ENCODE peak calls at places on chromosomes 4 and X, in five cellular contexts. D is heart right ventricle, L is fibroblast of pulmonary artery, S is lung, Z is activated B cell treated with CpG ODN at 0.5 μM for 24 hours. E is an unnamed sample.

GRCh38 chr4:182827166-182827565 is 90.0 kb downstream of the DCTD start:
- DNase-seq in D (no peak), L (no peak), S (no peak), Z (no peak), E (no peak)

GRCh38 chr4:59838236-59838635 is 1361.9 kb upstream of the ADGRL3 start:
- DNase-seq in D (no peak), L (no peak), S (no peak), Z (no peak), E (no peak)

GRCh38 chr4:124738994-124739393 is 26.5 kb upstream of the ANKRD50 start:
- DNase-seq in D (no peak), L (no peak), S (no peak), Z (no peak), E (no peak)

GRCh38 chrX:133444952-133445831 is 29.9 kb upstream of the GPC4 start:
- DNase-seq in D (no peak), L (no peak), S (no peak), Z (no peak), E (no peak)

GRCh38 chr4:13484749-13485345 is 707 bp upstream of the RAB28 start:
- DNase-seq in D (no peak), L (peak; percentile 62), S (no peak), Z (no peak), E (no peak)

GRCh38 chr4:52051615-52052474 is 741 bp downstream of the SPATA18 start:
- DNase-seq in D (peak; percentile 69), L (peak; percentile 91), S (peak; percentile 61), Z (peak; percentile 31), E (peak; percentile 95)

GRCh38 chrX:154712781-154713391 is 38.0 kb downstream of the GAB3 start:
- DNase-seq in D (no peak), L (peak; percentile 63), S (no peak), Z (no peak), E (peak; percentile 69)

GRCh38 chr4:2803624-2804448 is 11.0 kb downstream of the SH3BP2 start:
- DNase-seq in D (peak; percentile 24), L (no peak), S (no peak), Z (no peak), E (peak; percentile 45)

GRCh38 chr4:99061048-99061447 is 27.5 kb downstream of the ADH5 start:
- DNase-seq in D (no peak), L (no peak), S (no peak), Z (no peak), E (no peak)

GRCh38 chr4:125433453-125433852 is 118.7 kb downstream of the FAT4 start:
- DNase-seq in D (no peak), L (peak; percentile 91), S (no peak), Z (no peak), E (peak; percentile 62)

GRCh38 chr4:54085284-54085683 is 14.7 kb upstream of the GSX2 start:
- DNase-seq in D (no peak), L (peak; percentile 91), S (no peak), Z (no peak), E (peak; percentile 95)

GRCh38 chr4:1855334-1856070 is 454 bp downstream of the LETM1 start:
- DNase-seq in D (peak; percentile 47), L (no peak), S (peak; percentile 45), Z (peak; percentile 49), E (peak; percentile 58)

GRCh38 chr4:93764647-93765246 is 63.8 kb upstream of the ATOH1 start:
- DNase-seq in D (no peak), L (peak; percentile 72), S (no peak), Z (no peak), E (peak; percentile 56)

GRCh38 chr4:22187203-22187835 is 238.7 kb upstream of the KCNIP4 start:
- DNase-seq in D (no peak), L (no peak), S (no peak), Z (no peak), E (no peak)

GRCh38 chr4:124322234-124322831 is 390.2 kb downstream of the ANKRD50 start:
- DNase-seq in D (no peak), L (peak; percentile 78), S (no peak), Z (no peak), E (peak; percentile 67)

GRCh38 chrX:70452143-70452733 is 7.6 kb downstream of the DLG3 start:
- DNase-seq in D (peak; percentile 57), L (peak; percentile 44), S (peak; percentile 49), Z (peak; percentile 37), E (peak; percentile 68)

GRCh38 chr4:98522603-98523395 is 135.6 kb downstream of the TSPAN5 start:
- DNase-seq in D (no peak), L (peak; percentile 83), S (no peak), Z (no peak), E (peak; percentile 86)

GRCh38 chr4:150173420-150173819 is 95.2 kb downstream of the DCLK2 start:
- DNase-seq in D (no peak), L (peak; percentile 6), S (no peak), Z (no peak), E (no peak)

GRCh38 chr4:131091896-131092295 is 1995.9 kb downstream of the C4orf33 start:
- DNase-seq in D (no peak), L (peak; percentile 59), S (no peak), Z (no peak), E (no peak)

GRCh38 chr4:109368661-109369060 is 65.0 kb upstream of the SEC24B start:
- DNase-seq in D (no peak), L (no peak), S (no peak), Z (no peak), E (no peak)

GRCh38 chr4:82696117-82696516 is 102.5 kb downstream of the SCD5 start:
- DNase-seq in D (no peak), L (no peak), S (no peak), Z (no peak), E (no peak)

GRCh38 chr4:1395941-1396805 is 10.1 kb downstream of the NKX1-1 start:
- DNase-seq in D (no peak), L (no peak), S (no peak), Z (peak; percentile 5), E (no peak)

GRCh38 chr4:70932984-70933383 is 30.8 kb downstream of the MOB1B start:
- DNase-seq in D (no peak), L (no peak), S (no peak), Z (no peak), E (no peak)

GRCh38 chr4:100288167-100288566 is 97.9 kb upstream of the DDIT4L start:
- DNase-seq in D (no peak), L (peak; percentile 50), S (no peak), Z (no peak), E (peak; percentile 41)

GRCh38 chr4:32140636-32141035 is 1420.5 kb downstream of the PCDH7 start:
- DNase-seq in D (no peak), L (peak; percentile 86), S (no peak), Z (no peak), E (peak; percentile 75)

GRCh38 chrX:20861113-20861512 is 513.1 kb upstream of the CNKSR2 start:
- DNase-seq in D (no peak), L (no peak), S (no peak), Z (no peak), E (no peak)

GRCh38 chr4:156705291-156705690 is 266.3 kb downstream of the PDGFC start:
- DNase-seq in D (no peak), L (peak; percentile 4), S (no peak), Z (no peak), E (peak; percentile 39)

DNA sequence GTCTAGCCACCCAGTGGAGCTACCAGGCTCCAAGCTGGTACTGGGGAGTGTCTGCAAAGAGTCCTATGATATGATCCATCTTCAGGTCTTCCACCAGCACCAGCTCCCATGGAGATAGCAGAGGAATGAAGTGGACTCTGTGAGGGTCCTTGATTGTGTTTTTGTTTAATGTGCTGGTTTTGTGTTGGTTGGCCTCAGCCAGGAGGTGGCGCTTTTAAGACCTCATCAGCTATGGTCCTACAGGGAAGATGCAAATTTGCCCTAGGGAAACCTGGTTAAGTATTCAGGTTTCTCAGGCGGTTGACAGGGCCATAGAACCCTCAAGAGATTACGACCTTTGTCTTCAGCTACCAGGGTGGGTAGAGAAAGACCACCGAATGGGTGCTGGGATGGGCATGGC is 1141.1 kb downstream of the STIM2 start:
- DNase-seq in D (no peak), L (no peak), S (no peak), Z (no peak), E (no peak)
- TF ChIP-seq CTCF in D (no peak), L (no peak), S (no peak), Z (no peak), E (no peak)

DNA sequence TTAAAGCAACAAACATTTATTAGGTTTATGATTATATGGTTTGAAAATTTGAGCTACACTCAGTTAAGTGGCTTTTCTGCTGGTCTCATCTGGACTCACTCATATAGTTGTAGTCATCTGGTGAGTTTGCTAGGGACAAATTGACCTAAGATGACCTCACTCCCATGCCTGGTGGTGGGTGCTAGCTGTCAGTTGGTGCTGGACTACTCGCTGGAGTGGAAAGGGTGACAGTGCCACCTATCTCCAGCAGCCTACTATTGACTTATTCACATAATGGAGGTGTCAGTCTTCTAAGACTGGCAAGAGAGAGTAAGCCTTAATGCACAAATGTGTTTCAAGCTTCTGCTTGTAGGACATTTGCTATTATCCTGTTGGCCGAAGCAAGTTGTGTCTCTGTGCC is 88.2 kb downstream of the TASL start:
- DNase-seq in D (no peak), L (no peak), S (no peak), Z (no peak), E (no peak)
- TF ChIP-seq CTCF in D (no peak), L (no peak), S (no peak), Z (no peak), E (no peak)

GRCh38 chrX:79530310-79531108 is 163.4 kb upstream of the ITM2A start:
- DNase-seq in D (no peak), L (no peak), S (no peak), Z (no peak), E (no peak)

DNA sequence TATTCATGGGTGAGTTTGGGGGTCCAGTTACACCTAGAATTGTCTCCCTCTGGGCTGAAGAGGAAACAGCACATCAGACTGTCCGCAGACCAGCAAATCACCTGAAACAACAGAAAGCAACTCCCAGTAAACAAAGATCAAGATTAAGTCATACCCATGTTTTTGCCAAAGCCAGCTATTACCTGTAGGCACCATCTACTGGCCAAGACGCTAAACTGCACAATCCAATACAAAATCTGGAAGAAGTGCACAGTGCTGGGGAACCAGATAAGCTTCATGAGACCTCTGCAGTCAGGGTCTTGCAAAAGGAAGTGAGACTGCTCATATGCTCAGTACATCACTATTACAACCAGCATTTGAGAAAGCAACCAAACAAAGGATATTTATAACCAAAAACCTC is 157.5 kb upstream of the ITM2A start:
- DNase-seq in D (no peak), L (no peak), S (no peak), Z (no peak), E (no peak)
- TF ChIP-seq CTCF in D (no peak), L (no peak), S (no peak), Z (no peak), E (no peak)

GRCh38 chrX:100658936-100659335 is 14.9 kb downstream of the SRPX2 start:
- DNase-seq in D (no peak), L (peak; percentile 27), S (no peak), Z (no peak), E (no peak)

GRCh38 chrX:100650841-100651240 is 6.8 kb downstream of the SRPX2 start:
- DNase-seq in D (no peak), L (no peak), S (no peak), Z (no peak), E (no peak)

GRCh38 chrX:100652266-100652665 is 8.3 kb downstream of the SRPX2 start:
- DNase-seq in D (no peak), L (no peak), S (no peak), Z (no peak), E (no peak)

GRCh38 chrX:100649550-100650356 is 5.8 kb downstream of the SRPX2 start:
- DNase-seq in D (peak; percentile 38), L (peak; percentile 95), S (peak; percentile 47), Z (no peak), E (peak; percentile 96)

DNA sequence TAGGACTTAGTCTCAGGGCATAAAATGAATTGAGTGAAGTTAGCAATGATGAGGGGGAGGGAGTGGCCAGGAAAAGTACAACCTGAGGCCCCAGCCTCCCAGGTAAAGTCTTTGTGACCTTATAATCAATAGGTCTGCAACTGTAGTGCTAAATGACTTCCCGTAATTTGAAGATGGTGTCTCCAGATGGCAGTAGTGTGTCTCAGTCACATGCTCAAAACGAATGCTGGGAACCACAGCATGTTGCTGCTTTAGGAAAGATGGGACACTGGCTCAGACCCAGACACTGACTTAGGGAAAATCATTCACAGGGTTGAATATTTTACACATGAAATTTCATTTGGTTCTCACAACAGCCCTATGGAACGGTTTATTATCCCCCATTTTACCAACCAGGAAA is 10.3 kb downstream of the SRPX2 start:
- DNase-seq in D (no peak), L (peak; percentile 55), S (no peak), Z (no peak), E (no peak)
- TF ChIP-seq CTCF in D (no peak), L (peak; percentile 22), S (no peak), Z (no peak), E (no peak)